ENCODE peak calls at places on chromosomes 3 and 15, in ten cellular contexts. One of them, this sample, is unnamed.
A peak's percentile ranks its signal among the peaks of the same experiment; 100 is the strongest.

GRCh38 chr3:188979669-188980311 is 192.0 kb upstream of the TPRG1 start:
- DNase-seq in SK-N-SH: no peak
- DNase-seq in lower lobe of right lung: no peak
- DNase-seq in cardiac muscle cell: no peak
- DNase-seq in IMR-90: peak; percentile 25
- DNase-seq in AG04449: no peak
- DNase-seq in esophagus squamous epithelium: no peak
- DNase-seq in fibroblast of mammary gland: peak; percentile 58
- DNase-seq in GM23338: peak; percentile 9
- DNase-seq in heart left ventricle: no peak
- DNase-seq in this sample: no peak

GRCh38 chr3:159839561-159840379 is 148.9 kb upstream of the IL12A start:
- DNase-seq in SK-N-SH: peak; percentile 81
- DNase-seq in lower lobe of right lung: peak; percentile 60
- DNase-seq in cardiac muscle cell: peak; percentile 82
- DNase-seq in IMR-90: no peak
- DNase-seq in AG04449: no peak
- DNase-seq in esophagus squamous epithelium: no peak
- DNase-seq in fibroblast of mammary gland: no peak
- DNase-seq in GM23338: peak; percentile 86
- DNase-seq in heart left ventricle: peak; percentile 48
- DNase-seq in this sample: no peak

GRCh38 chr3:110414851-110415250 is 656.8 kb upstream of the NECTIN3 start:
- DNase-seq in SK-N-SH: no peak
- DNase-seq in lower lobe of right lung: no peak
- DNase-seq in cardiac muscle cell: no peak
- DNase-seq in IMR-90: peak; percentile 88
- DNase-seq in AG04449: peak; percentile 41
- DNase-seq in esophagus squamous epithelium: no peak
- DNase-seq in fibroblast of mammary gland: peak; percentile 85
- DNase-seq in GM23338: no peak
- DNase-seq in heart left ventricle: no peak
- DNase-seq in this sample: no peak

GRCh38 chr15:82228750-82229149 is 33.8 kb downstream of the EFL1 start:
- DNase-seq in SK-N-SH: no peak
- DNase-seq in lower lobe of right lung: no peak
- DNase-seq in cardiac muscle cell: no peak
- DNase-seq in IMR-90: peak; percentile 36
- DNase-seq in AG04449: no peak
- DNase-seq in esophagus squamous epithelium: no peak
- DNase-seq in fibroblast of mammary gland: no peak
- DNase-seq in GM23338: no peak
- DNase-seq in heart left ventricle: no peak
- DNase-seq in this sample: no peak

GRCh38 chr3:195097331-195098255 is 173.4 kb downstream of the XXYLT1 start:
- DNase-seq in SK-N-SH: no peak
- DNase-seq in lower lobe of right lung: peak; percentile 35
- DNase-seq in cardiac muscle cell: no peak
- DNase-seq in IMR-90: peak; percentile 19
- DNase-seq in AG04449: no peak
- DNase-seq in esophagus squamous epithelium: no peak
- DNase-seq in fibroblast of mammary gland: no peak
- DNase-seq in GM23338: no peak
- DNase-seq in heart left ventricle: peak; percentile 73
- DNase-seq in this sample: no peak

GRCh38 chr3:35592589-35593295 is 46.6 kb upstream of the ARPP21 start:
- DNase-seq in SK-N-SH: no peak
- DNase-seq in lower lobe of right lung: no peak
- DNase-seq in cardiac muscle cell: no peak
- DNase-seq in IMR-90: no peak
- DNase-seq in AG04449: no peak
- DNase-seq in esophagus squamous epithelium: no peak
- DNase-seq in fibroblast of mammary gland: no peak
- DNase-seq in GM23338: no peak
- DNase-seq in heart left ventricle: no peak
- DNase-seq in this sample: no peak

GRCh38 chr3:42778644-42779043 is 5.6 kb upstream of the CCDC13 start:
- DNase-seq in SK-N-SH: no peak
- DNase-seq in lower lobe of right lung: no peak
- DNase-seq in cardiac muscle cell: no peak
- DNase-seq in IMR-90: peak; percentile 87
- DNase-seq in AG04449: no peak
- DNase-seq in esophagus squamous epithelium: no peak
- DNase-seq in fibroblast of mammary gland: peak; percentile 98
- DNase-seq in GM23338: no peak
- DNase-seq in heart left ventricle: no peak
- DNase-seq in this sample: no peak

GRCh38 chr15:80323285-80323684 is 71.3 kb upstream of the CTXND1 start:
- DNase-seq in SK-N-SH: no peak
- DNase-seq in lower lobe of right lung: no peak
- DNase-seq in cardiac muscle cell: no peak
- DNase-seq in IMR-90: no peak
- DNase-seq in AG04449: no peak
- DNase-seq in esophagus squamous epithelium: no peak
- DNase-seq in fibroblast of mammary gland: no peak
- DNase-seq in GM23338: no peak
- DNase-seq in heart left ventricle: no peak
- DNase-seq in this sample: no peak

GRCh38 chr15:35290301-35290721 is 205.2 kb upstream of the NANOGP8 start:
- DNase-seq in SK-N-SH: no peak
- DNase-seq in lower lobe of right lung: no peak
- DNase-seq in cardiac muscle cell: peak; percentile 16
- DNase-seq in IMR-90: no peak
- DNase-seq in AG04449: no peak
- DNase-seq in esophagus squamous epithelium: no peak
- DNase-seq in fibroblast of mammary gland: no peak
- DNase-seq in GM23338: no peak
- DNase-seq in heart left ventricle: no peak
- DNase-seq in this sample: no peak

GRCh38 chr3:45972534-45973402 is 22.9 kb downstream of the FYCO1 start:
- DNase-seq in SK-N-SH: no peak
- DNase-seq in lower lobe of right lung: no peak
- DNase-seq in cardiac muscle cell: no peak
- DNase-seq in IMR-90: peak; percentile 97
- DNase-seq in AG04449: peak; percentile 82
- DNase-seq in esophagus squamous epithelium: no peak
- DNase-seq in fibroblast of mammary gland: peak; percentile 93
- DNase-seq in GM23338: no peak
- DNase-seq in heart left ventricle: no peak
- DNase-seq in this sample: peak; percentile 89

GRCh38 chr3:55623786-55624185 is 136.7 kb upstream of the WNT5A start:
- DNase-seq in SK-N-SH: no peak
- DNase-seq in lower lobe of right lung: no peak
- DNase-seq in cardiac muscle cell: no peak
- DNase-seq in IMR-90: peak; percentile 41
- DNase-seq in AG04449: no peak
- DNase-seq in esophagus squamous epithelium: no peak
- DNase-seq in fibroblast of mammary gland: no peak
- DNase-seq in GM23338: no peak
- DNase-seq in heart left ventricle: no peak
- DNase-seq in this sample: no peak

GRCh38 chr3:12175844-12176453 is 17.2 kb upstream of the TIMP4 start:
- DNase-seq in SK-N-SH: peak; percentile 74
- DNase-seq in lower lobe of right lung: peak; percentile 66
- DNase-seq in cardiac muscle cell: peak; percentile 78
- DNase-seq in IMR-90: peak; percentile 50
- DNase-seq in AG04449: no peak
- DNase-seq in esophagus squamous epithelium: no peak
- DNase-seq in fibroblast of mammary gland: peak; percentile 72
- DNase-seq in GM23338: peak; percentile 72
- DNase-seq in heart left ventricle: peak; percentile 70
- DNase-seq in this sample: peak; percentile 82

GRCh38 chr3:12175137-12175593 is 16.5 kb upstream of the TIMP4 start:
- DNase-seq in SK-N-SH: no peak
- DNase-seq in lower lobe of right lung: no peak
- DNase-seq in cardiac muscle cell: no peak
- DNase-seq in IMR-90: peak; percentile 42
- DNase-seq in AG04449: no peak
- DNase-seq in esophagus squamous epithelium: no peak
- DNase-seq in fibroblast of mammary gland: peak; percentile 65
- DNase-seq in GM23338: no peak
- DNase-seq in heart left ventricle: no peak
- DNase-seq in this sample: no peak

GRCh38 chr3:12165909-12166308 is 7.2 kb upstream of the TIMP4 start:
- DNase-seq in SK-N-SH: no peak
- DNase-seq in lower lobe of right lung: no peak
- DNase-seq in cardiac muscle cell: no peak
- DNase-seq in IMR-90: no peak
- DNase-seq in AG04449: no peak
- DNase-seq in esophagus squamous epithelium: no peak
- DNase-seq in fibroblast of mammary gland: no peak
- DNase-seq in GM23338: no peak
- DNase-seq in heart left ventricle: no peak
- DNase-seq in this sample: no peak

DNA sequence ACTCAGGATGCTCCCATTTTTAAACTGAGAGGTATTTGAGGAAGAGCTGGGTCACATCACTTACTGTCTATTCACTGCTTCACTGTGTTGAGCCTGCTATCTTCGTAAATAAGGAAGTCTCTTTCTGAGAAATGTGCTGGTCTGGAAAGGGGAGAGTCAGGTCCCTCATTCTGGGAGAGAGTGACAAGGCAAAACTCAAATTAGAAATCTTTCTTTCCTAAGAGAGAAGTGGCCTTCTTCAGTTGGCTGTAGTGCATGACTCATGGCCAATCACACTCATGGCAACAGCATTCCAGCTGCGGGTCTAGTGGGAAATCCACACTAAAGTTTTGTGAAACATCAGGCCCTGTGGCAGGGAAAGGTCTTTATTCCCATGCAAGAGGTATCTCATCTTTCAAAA is 11.5 kb upstream of the TIMP4 start:
- DNase-seq in SK-N-SH: no peak
- DNase-seq in lower lobe of right lung: no peak
- DNase-seq in cardiac muscle cell: no peak
- DNase-seq in IMR-90: peak; percentile 77
- DNase-seq in AG04449: no peak
- DNase-seq in esophagus squamous epithelium: no peak
- DNase-seq in fibroblast of mammary gland: peak; percentile 77
- DNase-seq in GM23338: no peak
- DNase-seq in heart left ventricle: no peak
- DNase-seq in this sample: peak; percentile 76
- H3K4me3 ChIP-seq in SK-N-SH: no peak overlapping the region
- H3K4me3 ChIP-seq in lower lobe of right lung: no peak overlapping the region
- H3K4me3 ChIP-seq in cardiac muscle cell: no peak overlapping the region
- H3K4me3 ChIP-seq in IMR-90: no peak overlapping the region
- H3K4me3 ChIP-seq in AG04449: no peak overlapping the region
- H3K4me3 ChIP-seq in esophagus squamous epithelium: no peak overlapping the region
- H3K4me3 ChIP-seq in fibroblast of mammary gland: no peak overlapping the region
- H3K4me3 ChIP-seq in GM23338: no peak overlapping the region
- H3K4me3 ChIP-seq in heart left ventricle: no peak overlapping the region
- H3K4me3 ChIP-seq in this sample: no peak overlapping the region

DNA sequence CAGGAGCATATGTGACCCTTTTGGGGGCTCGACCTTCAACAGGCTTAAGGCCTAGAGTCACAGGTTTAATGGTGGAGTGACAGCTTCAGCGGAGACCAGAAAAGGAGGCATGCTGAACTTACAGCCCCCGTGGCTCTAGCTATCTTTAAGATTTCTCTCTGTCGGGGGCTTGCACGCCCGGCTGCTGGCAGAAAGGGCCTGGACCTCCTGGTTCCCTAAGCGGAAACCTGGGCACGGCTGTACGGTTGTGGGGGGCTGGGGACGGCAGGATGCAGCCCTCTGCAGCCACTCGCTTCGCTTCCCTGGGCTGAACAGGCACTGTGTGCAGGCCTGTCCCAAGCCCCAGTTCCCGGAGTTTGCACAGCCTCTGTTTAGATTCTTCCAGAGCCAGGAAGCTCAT is 513 bp upstream of the CACNA2D2 start:
- DNase-seq in SK-N-SH: no peak
- DNase-seq in lower lobe of right lung: no peak
- DNase-seq in cardiac muscle cell: peak; percentile 20
- DNase-seq in IMR-90: no peak
- DNase-seq in AG04449: no peak
- DNase-seq in esophagus squamous epithelium: no peak
- DNase-seq in fibroblast of mammary gland: no peak
- DNase-seq in GM23338: peak; percentile 49
- DNase-seq in heart left ventricle: no peak
- DNase-seq in this sample: no peak
- TF ChIP-seq CTCF in SK-N-SH: no peak
- TF ChIP-seq CTCF in lower lobe of right lung: no peak
- TF ChIP-seq CTCF in cardiac muscle cell: no peak
- TF ChIP-seq CTCF in IMR-90: no peak
- TF ChIP-seq CTCF in AG04449: no peak
- TF ChIP-seq CTCF in esophagus squamous epithelium: no peak
- TF ChIP-seq CTCF in fibroblast of mammary gland: no peak
- TF ChIP-seq CTCF in GM23338: no peak
- TF ChIP-seq CTCF in heart left ventricle: no peak
- TF ChIP-seq CTCF in this sample: no peak

DNA sequence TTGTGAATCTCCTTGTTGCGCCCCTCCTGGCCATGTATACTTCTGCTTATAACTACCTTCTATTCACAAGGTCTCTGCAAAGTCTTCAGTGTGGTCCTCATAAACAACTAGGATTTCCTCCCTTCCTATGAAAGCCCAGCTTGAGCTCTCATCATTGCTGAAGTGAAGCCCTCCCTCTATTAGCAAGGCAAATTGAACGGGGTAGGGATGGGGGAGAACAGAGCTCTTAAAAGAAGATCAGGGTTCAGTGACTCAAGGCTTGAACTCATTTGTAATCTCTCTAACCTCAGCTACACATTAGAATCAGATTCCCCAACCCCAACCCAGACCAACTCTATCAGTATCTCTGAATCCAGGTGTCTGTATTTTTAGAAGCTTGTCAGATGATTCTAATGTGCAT is 88.3 kb upstream of the ST8SIA2 start:
- DNase-seq in SK-N-SH: no peak
- DNase-seq in lower lobe of right lung: no peak
- DNase-seq in cardiac muscle cell: no peak
- DNase-seq in IMR-90: no peak
- DNase-seq in AG04449: no peak
- DNase-seq in esophagus squamous epithelium: no peak
- DNase-seq in fibroblast of mammary gland: no peak
- DNase-seq in GM23338: no peak
- DNase-seq in heart left ventricle: no peak
- DNase-seq in this sample: no peak
- H3K4me3 ChIP-seq in SK-N-SH: no peak overlapping the region
- H3K4me3 ChIP-seq in lower lobe of right lung: no peak overlapping the region
- H3K4me3 ChIP-seq in cardiac muscle cell: no peak overlapping the region
- H3K4me3 ChIP-seq in IMR-90: no peak overlapping the region
- H3K4me3 ChIP-seq in AG04449: no peak overlapping the region
- H3K4me3 ChIP-seq in esophagus squamous epithelium: no peak overlapping the region
- H3K4me3 ChIP-seq in fibroblast of mammary gland: no peak overlapping the region
- H3K4me3 ChIP-seq in GM23338: no peak overlapping the region
- H3K4me3 ChIP-seq in heart left ventricle: no peak overlapping the region
- H3K4me3 ChIP-seq in this sample: no peak overlapping the region

DNA sequence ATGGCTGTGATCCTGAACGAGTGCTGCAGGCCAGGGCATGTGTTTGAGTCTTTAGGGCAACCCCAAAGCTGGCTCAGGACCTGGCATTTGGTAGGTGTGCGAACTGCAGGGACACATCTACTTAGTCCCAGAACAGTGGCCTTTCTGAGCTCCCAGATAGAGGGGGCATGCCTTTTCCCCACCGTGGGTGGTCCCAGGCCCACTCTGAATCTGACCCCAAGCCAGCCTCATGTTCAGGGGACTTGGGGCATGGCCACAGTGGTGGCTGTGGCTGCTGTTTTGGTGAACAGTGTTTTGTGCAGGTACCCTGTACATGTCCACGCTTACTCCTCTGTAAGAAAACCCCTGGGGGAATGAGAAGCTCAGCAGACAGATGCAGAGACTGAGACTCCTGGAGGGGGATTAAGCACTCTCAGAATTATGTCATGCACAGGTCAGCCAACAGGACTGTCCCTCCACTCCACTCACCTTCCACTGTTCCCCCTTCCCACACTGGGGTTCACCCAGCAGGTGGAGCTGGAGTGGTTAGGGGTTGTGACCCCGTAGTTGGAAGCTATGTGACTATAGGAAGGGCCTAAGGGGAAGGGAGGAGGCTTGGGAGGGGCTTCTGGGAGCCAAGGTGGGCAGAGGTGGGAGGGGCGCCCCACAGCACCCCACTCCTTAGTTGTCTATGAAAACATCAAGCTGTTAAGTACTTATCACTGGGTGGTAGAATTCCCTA is 16.4 kb downstream of the ESYT3 start:
- DNase-seq in SK-N-SH: no peak
- DNase-seq in lower lobe of right lung: peak; percentile 7
- DNase-seq in cardiac muscle cell: no peak
- DNase-seq in IMR-90: no peak
- DNase-seq in AG04449: no peak
- DNase-seq in esophagus squamous epithelium: no peak
- DNase-seq in fibroblast of mammary gland: no peak
- DNase-seq in GM23338: no peak
- DNase-seq in heart left ventricle: no peak
- DNase-seq in this sample: no peak
- TF ChIP-seq CTCF in SK-N-SH: no peak
- TF ChIP-seq CTCF in lower lobe of right lung: no peak
- TF ChIP-seq CTCF in cardiac muscle cell: no peak
- TF ChIP-seq CTCF in IMR-90: no peak
- TF ChIP-seq CTCF in AG04449: no peak
- TF ChIP-seq CTCF in esophagus squamous epithelium: no peak
- TF ChIP-seq CTCF in fibroblast of mammary gland: no peak
- TF ChIP-seq CTCF in GM23338: peak; percentile 31
- TF ChIP-seq CTCF in heart left ventricle: no peak
- TF ChIP-seq CTCF in this sample: no peak